ENCODE peak calls at places on chromosomes 3 and 15, in seven cellular contexts. H is SJCRH30, O is heart right ventricle, I is adrenal gland, U is endodermal cell, J is left ventricle myocardium inferior, K is A549. A is an unnamed sample.
A peak's percentile ranks its signal among the peaks of the same experiment; 100 is the strongest.

GRCh38 chr15:52255008-52255407 is 40.6 kb downstream of the MYO5C start:
- DNase-seq in H (no peak), O (no peak), I (no peak), U (no peak), J (no peak), K (no peak), A (no peak)

GRCh38 chr3:49133226-49133951 is 539 bp upstream of the LAMB2 start:
- DNase-seq in H (peak; percentile 86), O (peak; percentile 93), I (peak; percentile 86), U (peak; percentile 92), J (peak; percentile 90), K (peak; percentile 91), A (peak; percentile 69)

GRCh38 chr15:96247631-96248305 is 82.7 kb upstream of the NR2F2 start:
- DNase-seq in H (no peak), O (no peak), I (no peak), U (no peak), J (no peak), K (no peak), A (no peak)

GRCh38 chr3:38843898-38844297 is 27.9 kb upstream of the SCN10A start:
- DNase-seq in H (no peak), O (peak; percentile 25), I (no peak), U (no peak), J (no peak), K (no peak), A (peak; percentile 29)

GRCh38 chr15:68784206-68784605 is 36.5 kb downstream of the ANP32A start:
- DNase-seq in H (no peak), O (no peak), I (no peak), U (peak; percentile 41), J (no peak), K (no peak), A (no peak)

GRCh38 chr3:181040030-181040429 is 50.5 kb upstream of the DNAJC19 start:
- DNase-seq in H (no peak), O (no peak), I (no peak), U (no peak), J (no peak), K (no peak), A (no peak)

GRCh38 chr15:39888809-39889208 is 31.3 kb downstream of the GPR176 start:
- DNase-seq in H (no peak), O (no peak), I (no peak), U (no peak), J (no peak), K (no peak), A (no peak)

GRCh38 chr15:63018639-63019038 is 23.9 kb upstream of the TPM1 start:
- DNase-seq in H (no peak), O (no peak), I (no peak), U (no peak), J (no peak), K (no peak), A (no peak)

GRCh38 chr3:71718069-71718468 is 7.1 kb downstream of the EIF4E3 start:
- DNase-seq in H (no peak), O (no peak), I (no peak), U (no peak), J (no peak), K (no peak), A (no peak)

GRCh38 chr3:111895079-111895478 is 36.0 kb downstream of the PHLDB2 start:
- DNase-seq in H (no peak), O (no peak), I (no peak), U (no peak), J (no peak), K (peak; percentile 47), A (no peak)

GRCh38 chr3:107911337-107912000 is 179.4 kb downstream of the CD47 start:
- DNase-seq in H (no peak), O (no peak), I (no peak), U (no peak), J (no peak), K (no peak), A (no peak)

GRCh38 chr3:8937064-8938020 is 25.9 kb downstream of the RAD18 start:
- DNase-seq in H (no peak), O (no peak), I (no peak), U (no peak), J (no peak), K (peak; percentile 57), A (peak; percentile 52)

GRCh38 chr3:63960048-63960711 is 48.0 kb upstream of the SCAANT1 start:
- DNase-seq in H (peak; percentile 4), O (no peak), I (peak; percentile 35), U (no peak), J (no peak), K (peak; percentile 39), A (no peak)

GRCh38 chr3:138912237-138912636 is 34.7 kb downstream of the FOXL2 start:
- DNase-seq in H (no peak), O (no peak), I (no peak), U (no peak), J (no peak), K (no peak), A (no peak)

GRCh38 chr3:123281406-123281805 is 79.7 kb downstream of the SEC22A start:
- DNase-seq in H (no peak), O (no peak), I (no peak), U (no peak), J (no peak), K (no peak), A (no peak)

GRCh38 chr3:54936561-54936960 is 8.7 kb upstream of the LRTM1 start:
- DNase-seq in H (no peak), O (no peak), I (no peak), U (no peak), J (no peak), K (no peak), A (no peak)

GRCh38 chr3:141399979-141400971 is 32.0 kb downstream of the ZBTB38 start:
- DNase-seq in H (no peak), O (no peak), I (no peak), U (no peak), J (no peak), K (no peak), A (no peak)

GRCh38 chr3:126495786-126496185 is 20.1 kb upstream of the ZXDC start:
- DNase-seq in H (no peak), O (no peak), I (no peak), U (no peak), J (no peak), K (no peak), A (no peak)

GRCh38 chr3:134651347-134652041 is 672 bp upstream of the KY start:
- DNase-seq in H (no peak), O (peak; percentile 67), I (peak; percentile 66), U (no peak), J (peak; percentile 58), K (no peak), A (no peak)

GRCh38 chr3:124886168-124887051 is 755 bp downstream of the ITGB5 start:
- DNase-seq in H (peak; percentile 72), O (peak; percentile 35), I (peak; percentile 59), U (peak; percentile 91), J (peak; percentile 40), K (peak; percentile 52), A (no peak)

GRCh38 chr3:124885466-124886167 is 1.5 kb downstream of the ITGB5 start:
- DNase-seq in H (peak; percentile 68), O (no peak), I (no peak), U (no peak), J (no peak), K (no peak), A (no peak)

GRCh38 chr3:124887177-124887995 is at the start of gene ITGB5:
- DNase-seq in H (peak; percentile 88), O (peak; percentile 80), I (peak; percentile 79), U (peak; percentile 89), J (peak; percentile 86), K (peak; percentile 53), A (peak; percentile 26)

GRCh38 chr3:124888482-124889441 is 1.6 kb upstream of the ITGB5 start:
- DNase-seq in H (no peak), O (no peak), I (no peak), U (peak; percentile 75), J (no peak), K (no peak), A (no peak)

DNA sequence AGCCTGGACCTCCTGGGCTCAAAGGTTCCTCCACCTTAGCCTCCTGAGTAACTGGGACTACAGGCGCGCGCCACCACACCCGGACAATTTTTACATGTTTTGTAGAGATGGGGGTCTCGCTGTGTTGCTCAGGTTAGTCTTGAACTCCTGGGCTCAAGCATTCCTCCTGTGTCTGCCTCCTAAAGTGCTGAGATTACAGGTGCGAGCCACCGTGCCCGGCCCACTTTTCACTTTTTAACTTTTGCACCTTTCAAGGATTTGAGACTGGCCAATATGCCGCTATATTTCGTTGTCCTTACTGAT is 782 bp upstream of the ITGB5 start:
- DNase-seq in H (no peak), O (no peak), I (no peak), U (peak; percentile 68), J (no peak), K (no peak), A (no peak)
- H3K4me3 ChIP-seq in H (no peak overlapping the region), O (no peak overlapping the region), I (no peak overlapping the region), U (peak overlapping the region; percentile 72), J (peak overlapping the region; percentile 94), K (peak overlapping the region; percentile 60), A (no peak overlapping the region)

DNA sequence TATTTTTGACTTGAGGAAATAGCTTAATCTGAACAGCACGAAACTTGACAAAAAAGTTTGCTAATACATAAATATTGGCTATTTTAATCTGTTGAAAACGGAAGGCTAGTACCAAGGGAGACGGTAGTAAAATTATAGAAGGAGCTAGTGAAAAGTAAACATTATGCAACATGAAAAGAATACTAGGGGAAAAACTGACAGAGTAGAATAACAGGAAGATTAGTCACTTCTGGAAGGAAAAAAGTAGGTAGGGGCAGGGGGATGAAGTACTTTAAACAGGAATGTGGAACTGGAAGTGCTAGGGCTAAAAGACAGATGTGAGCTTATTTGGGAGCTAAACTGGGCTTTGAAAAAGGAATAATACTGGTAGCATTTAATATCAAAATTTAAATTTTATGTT is 60.1 kb downstream of the MBNL1 start:
- DNase-seq in H (no peak), O (no peak), I (no peak), U (no peak), J (no peak), K (peak; percentile 54), A (peak; percentile 59)
- H3K27ac ChIP-seq in H (no peak overlapping the region), O (peak overlapping the region; percentile 65), I (peak overlapping the region; percentile 32), U (no peak overlapping the region), J (peak overlapping the region; percentile 83), K (peak overlapping the region; percentile 77), A (no peak overlapping the region)

DNA sequence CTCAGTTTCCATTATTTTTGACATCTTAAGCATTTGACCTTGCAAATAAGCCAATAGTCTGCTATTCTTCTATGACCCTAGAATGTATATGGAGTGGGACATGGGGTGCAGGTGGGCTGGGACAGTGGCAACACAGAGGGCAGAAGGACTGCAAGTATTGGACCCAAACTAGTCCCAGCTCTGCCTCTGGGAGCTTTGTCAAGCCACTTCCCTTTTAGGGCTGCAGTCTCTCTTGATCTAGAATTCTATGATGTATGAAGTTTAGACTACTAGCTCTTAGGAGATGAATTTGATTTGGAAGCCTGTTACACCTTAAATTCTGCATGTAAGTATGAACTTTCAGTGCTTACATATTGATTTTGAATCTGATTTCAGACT is 27.6 kb downstream of the IL5RA start:
- DNase-seq in H (no peak), O (no peak), I (no peak), U (no peak), J (no peak), K (no peak), A (no peak)
- H3K4me3 ChIP-seq in H (no peak overlapping the region), O (no peak overlapping the region), I (no peak overlapping the region), U (no peak overlapping the region), J (no peak overlapping the region), K (no peak overlapping the region), A (no peak overlapping the region)

DNA sequence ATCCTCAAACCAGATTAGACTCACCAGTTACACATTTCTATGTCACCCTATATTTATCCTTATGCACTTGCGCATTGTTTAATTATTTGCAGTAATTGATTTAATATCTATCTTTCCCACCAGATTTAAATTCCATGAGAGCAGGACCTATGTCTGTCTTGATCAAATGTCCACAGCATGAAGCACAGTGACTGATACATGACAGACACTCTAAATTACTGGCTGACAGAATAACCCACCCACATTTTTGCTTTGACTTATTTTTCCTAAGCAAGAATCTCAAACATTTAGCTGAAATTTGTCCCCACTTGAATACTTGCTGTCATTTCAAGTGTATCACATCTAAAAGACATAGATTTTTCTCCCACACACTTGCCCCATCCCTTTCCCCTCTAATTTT is 7.5 kb downstream of the CD200R1 start:
- DNase-seq in H (no peak), O (no peak), I (no peak), U (no peak), J (no peak), K (no peak), A (no peak)
- H3K27ac ChIP-seq in H (no peak overlapping the region), O (no peak overlapping the region), I (no peak overlapping the region), U (no peak overlapping the region), J (no peak overlapping the region), K (no peak overlapping the region), A (no peak overlapping the region)

A was measured in AG04450.